ENCODE peak calls at places on chromosomes 12 and 14, in ten cellular contexts. One of them, this sample, is unnamed.

GRCh38 chr14:24232645-24233537 is at the start of gene GMPR2:
- DNase-seq in endothelial cell of umbilical vein: no peak
- DNase-seq in fibroblast of mammary gland: peak; percentile 7
- DNase-seq in naive thymus-derived CD4-positive, alpha-beta T cell: no peak
- DNase-seq in fibroblast of lung: no peak
- DNase-seq in effector memory CD8-positive, alpha-beta T cell: no peak
- DNase-seq in D341Med: no peak
- DNase-seq in cerebellum: peak; percentile 86
- DNase-seq in activated CD4-positive, CD25-positive, alpha-beta regulatory T cell treated with anti-CD3 and anti-CD28 coated beads, Interleukin-2, amount 50 U/mL, for 72 hours: no peak
- DNase-seq in CD8-positive, alpha-beta memory T cell: no peak
- DNase-seq in this sample: peak; percentile 26

GRCh38 chr14:95046711-95047681 is 110.3 kb downstream of the DICER1 start:
- DNase-seq in fibroblast of lung: peak; percentile 52
- DNase-seq in D341Med: no peak
- DNase-seq in fibroblast of mammary gland: no peak
- DNase-seq in effector memory CD8-positive, alpha-beta T cell: no peak
- DNase-seq in CD8-positive, alpha-beta memory T cell: no peak
- DNase-seq in naive thymus-derived CD4-positive, alpha-beta T cell: no peak
- DNase-seq in endothelial cell of umbilical vein: no peak
- DNase-seq in cerebellum: no peak
- DNase-seq in activated CD4-positive, CD25-positive, alpha-beta regulatory T cell treated with anti-CD3 and anti-CD28 coated beads, Interleukin-2, amount 50 U/mL, for 72 hours: no peak
- DNase-seq in this sample: peak; percentile 38

GRCh38 chr14:55705651-55706340 is 125.8 kb downstream of the KTN1 start:
- DNase-seq in effector memory CD8-positive, alpha-beta T cell: no peak
- DNase-seq in fibroblast of lung: no peak
- DNase-seq in naive thymus-derived CD4-positive, alpha-beta T cell: no peak
- DNase-seq in fibroblast of mammary gland: no peak
- DNase-seq in D341Med: peak; percentile 72
- DNase-seq in CD8-positive, alpha-beta memory T cell: no peak
- DNase-seq in cerebellum: no peak
- DNase-seq in endothelial cell of umbilical vein: no peak
- DNase-seq in activated CD4-positive, CD25-positive, alpha-beta regulatory T cell treated with anti-CD3 and anti-CD28 coated beads, Interleukin-2, amount 50 U/mL, for 72 hours: no peak
- DNase-seq in this sample: no peak

GRCh38 chr14:74964787-74965769 is 9.7 kb upstream of the PGF start:
- DNase-seq in effector memory CD8-positive, alpha-beta T cell: no peak
- DNase-seq in naive thymus-derived CD4-positive, alpha-beta T cell: no peak
- DNase-seq in cerebellum: no peak
- DNase-seq in endothelial cell of umbilical vein: peak; percentile 65
- DNase-seq in CD8-positive, alpha-beta memory T cell: no peak
- DNase-seq in D341Med: no peak
- DNase-seq in fibroblast of mammary gland: peak; percentile 73
- DNase-seq in activated CD4-positive, CD25-positive, alpha-beta regulatory T cell treated with anti-CD3 and anti-CD28 coated beads, Interleukin-2, amount 50 U/mL, for 72 hours: no peak
- DNase-seq in fibroblast of lung: peak; percentile 11
- DNase-seq in this sample: peak; percentile 62

GRCh38 chr12:6828671-6829531 is 694 bp downstream of the P3H3 start:
- DNase-seq in activated CD4-positive, CD25-positive, alpha-beta regulatory T cell treated with anti-CD3 and anti-CD28 coated beads, Interleukin-2, amount 50 U/mL, for 72 hours: peak; percentile 51
- DNase-seq in D341Med: peak; percentile 72
- DNase-seq in naive thymus-derived CD4-positive, alpha-beta T cell: peak; percentile 58
- DNase-seq in CD8-positive, alpha-beta memory T cell: no peak
- DNase-seq in cerebellum: peak; percentile 83
- DNase-seq in fibroblast of mammary gland: peak; percentile 39
- DNase-seq in fibroblast of lung: peak; percentile 57
- DNase-seq in endothelial cell of umbilical vein: no peak
- DNase-seq in effector memory CD8-positive, alpha-beta T cell: no peak
- DNase-seq in this sample: peak; percentile 67

GRCh38 chr14:22370084-22370847 is 218.8 kb downstream of the DAD1 start:
- DNase-seq in fibroblast of lung: no peak
- DNase-seq in D341Med: no peak
- DNase-seq in CD8-positive, alpha-beta memory T cell: no peak
- DNase-seq in cerebellum: no peak
- DNase-seq in fibroblast of mammary gland: peak; percentile 12
- DNase-seq in effector memory CD8-positive, alpha-beta T cell: no peak
- DNase-seq in naive thymus-derived CD4-positive, alpha-beta T cell: no peak
- DNase-seq in activated CD4-positive, CD25-positive, alpha-beta regulatory T cell treated with anti-CD3 and anti-CD28 coated beads, Interleukin-2, amount 50 U/mL, for 72 hours: no peak
- DNase-seq in endothelial cell of umbilical vein: no peak
- DNase-seq in this sample: peak; percentile 72

GRCh38 chr12:15899282-15899870 is 11.8 kb upstream of the DERA start:
- DNase-seq in effector memory CD8-positive, alpha-beta T cell: no peak
- DNase-seq in fibroblast of mammary gland: peak; percentile 32
- DNase-seq in endothelial cell of umbilical vein: peak; percentile 54
- DNase-seq in fibroblast of lung: peak; percentile 31
- DNase-seq in cerebellum: peak; percentile 39
- DNase-seq in CD8-positive, alpha-beta memory T cell: no peak
- DNase-seq in D341Med: no peak
- DNase-seq in activated CD4-positive, CD25-positive, alpha-beta regulatory T cell treated with anti-CD3 and anti-CD28 coated beads, Interleukin-2, amount 50 U/mL, for 72 hours: no peak
- DNase-seq in naive thymus-derived CD4-positive, alpha-beta T cell: peak; percentile 31
- DNase-seq in this sample: no peak

GRCh38 chr14:105015242-105015641 is 5.6 kb downstream of the CDCA4 start:
- DNase-seq in effector memory CD8-positive, alpha-beta T cell: no peak
- DNase-seq in activated CD4-positive, CD25-positive, alpha-beta regulatory T cell treated with anti-CD3 and anti-CD28 coated beads, Interleukin-2, amount 50 U/mL, for 72 hours: no peak
- DNase-seq in D341Med: peak; percentile 11
- DNase-seq in fibroblast of mammary gland: no peak
- DNase-seq in cerebellum: no peak
- DNase-seq in naive thymus-derived CD4-positive, alpha-beta T cell: no peak
- DNase-seq in endothelial cell of umbilical vein: peak; percentile 26
- DNase-seq in fibroblast of lung: no peak
- DNase-seq in CD8-positive, alpha-beta memory T cell: peak; percentile 19
- DNase-seq in this sample: no peak

GRCh38 chr12:2411586-2412304 is 359.0 kb downstream of the CACNA1C start:
- DNase-seq in D341Med: no peak
- DNase-seq in naive thymus-derived CD4-positive, alpha-beta T cell: no peak
- DNase-seq in effector memory CD8-positive, alpha-beta T cell: no peak
- DNase-seq in endothelial cell of umbilical vein: no peak
- DNase-seq in CD8-positive, alpha-beta memory T cell: no peak
- DNase-seq in fibroblast of mammary gland: no peak
- DNase-seq in activated CD4-positive, CD25-positive, alpha-beta regulatory T cell treated with anti-CD3 and anti-CD28 coated beads, Interleukin-2, amount 50 U/mL, for 72 hours: no peak
- DNase-seq in cerebellum: no peak
- DNase-seq in fibroblast of lung: no peak
- DNase-seq in this sample: no peak

GRCh38 chr12:95658386-95658785 is 107.1 kb upstream of the USP44 start:
- DNase-seq in naive thymus-derived CD4-positive, alpha-beta T cell: no peak
- DNase-seq in cerebellum: no peak
- DNase-seq in D341Med: no peak
- DNase-seq in fibroblast of mammary gland: no peak
- DNase-seq in effector memory CD8-positive, alpha-beta T cell: no peak
- DNase-seq in endothelial cell of umbilical vein: no peak
- DNase-seq in fibroblast of lung: no peak
- DNase-seq in activated CD4-positive, CD25-positive, alpha-beta regulatory T cell treated with anti-CD3 and anti-CD28 coated beads, Interleukin-2, amount 50 U/mL, for 72 hours: no peak
- DNase-seq in CD8-positive, alpha-beta memory T cell: no peak
- DNase-seq in this sample: no peak

GRCh38 chr12:91361864-91362263 is 179.2 kb upstream of the DCN start:
- DNase-seq in endothelial cell of umbilical vein: peak; percentile 68
- DNase-seq in fibroblast of lung: peak; percentile 76
- DNase-seq in effector memory CD8-positive, alpha-beta T cell: no peak
- DNase-seq in fibroblast of mammary gland: peak; percentile 66
- DNase-seq in D341Med: no peak
- DNase-seq in naive thymus-derived CD4-positive, alpha-beta T cell: peak; percentile 54
- DNase-seq in CD8-positive, alpha-beta memory T cell: no peak
- DNase-seq in cerebellum: peak; percentile 54
- DNase-seq in activated CD4-positive, CD25-positive, alpha-beta regulatory T cell treated with anti-CD3 and anti-CD28 coated beads, Interleukin-2, amount 50 U/mL, for 72 hours: no peak
- DNase-seq in this sample: peak; percentile 7

GRCh38 chr12:126051611-126052107 is 986.4 kb downstream of the AACS start:
- DNase-seq in naive thymus-derived CD4-positive, alpha-beta T cell: no peak
- DNase-seq in activated CD4-positive, CD25-positive, alpha-beta regulatory T cell treated with anti-CD3 and anti-CD28 coated beads, Interleukin-2, amount 50 U/mL, for 72 hours: no peak
- DNase-seq in effector memory CD8-positive, alpha-beta T cell: no peak
- DNase-seq in D341Med: no peak
- DNase-seq in fibroblast of mammary gland: peak; percentile 34
- DNase-seq in endothelial cell of umbilical vein: no peak
- DNase-seq in fibroblast of lung: peak; percentile 31
- DNase-seq in cerebellum: no peak
- DNase-seq in CD8-positive, alpha-beta memory T cell: no peak
- DNase-seq in this sample: peak; percentile 37

GRCh38 chr12:92656911-92657310 is 45.9 kb upstream of the PLEKHG7 start:
- DNase-seq in cerebellum: no peak
- DNase-seq in naive thymus-derived CD4-positive, alpha-beta T cell: no peak
- DNase-seq in fibroblast of mammary gland: no peak
- DNase-seq in CD8-positive, alpha-beta memory T cell: no peak
- DNase-seq in D341Med: no peak
- DNase-seq in activated CD4-positive, CD25-positive, alpha-beta regulatory T cell treated with anti-CD3 and anti-CD28 coated beads, Interleukin-2, amount 50 U/mL, for 72 hours: no peak
- DNase-seq in fibroblast of lung: no peak
- DNase-seq in endothelial cell of umbilical vein: no peak
- DNase-seq in effector memory CD8-positive, alpha-beta T cell: no peak
- DNase-seq in this sample: no peak

GRCh38 chr14:54503476-54503875 is 6.2 kb upstream of the CGRRF1 start:
- DNase-seq in CD8-positive, alpha-beta memory T cell: no peak
- DNase-seq in cerebellum: no peak
- DNase-seq in D341Med: no peak
- DNase-seq in naive thymus-derived CD4-positive, alpha-beta T cell: no peak
- DNase-seq in endothelial cell of umbilical vein: peak; percentile 37
- DNase-seq in fibroblast of lung: peak; percentile 46
- DNase-seq in activated CD4-positive, CD25-positive, alpha-beta regulatory T cell treated with anti-CD3 and anti-CD28 coated beads, Interleukin-2, amount 50 U/mL, for 72 hours: no peak
- DNase-seq in fibroblast of mammary gland: peak; percentile 48
- DNase-seq in effector memory CD8-positive, alpha-beta T cell: no peak
- DNase-seq in this sample: peak; percentile 24

This sample was measured in Daoy.